ENCODE peak calls at places on chromosomes 16 and 17, in five cellular contexts. J is transverse colon, P is ovary, X is tibial artery, O is adrenal gland. B is an unnamed sample. For H3K4me1, the result is how much of the 10 kb centered on the place peaks cover.

GRCh38 chr17:63476494-63476856 is 386 bp upstream of the ACE start:
- DNase-seq in J (no peak), P (peak), X (no peak), O (no peak), B (no peak)

GRCh38 chr17:15452746-15453145 is 14.7 kb downstream of the CDRT4 start:
- DNase-seq in J (no peak), P (no peak), X (no peak), O (no peak), B (no peak)

GRCh38 chr16:29664133-29664912 is 1.3 kb downstream of the SPN start:
- DNase-seq in J (peak), P (no peak), X (no peak), O (no peak), B (peak)

GRCh38 chr17:67401598-67402504 is 24.8 kb downstream of the PITPNC1 start:
- DNase-seq in J (no peak), P (no peak), X (no peak), O (no peak), B (no peak)

GRCh38 chr17:13074026-13074425 is 56.2 kb upstream of the ELAC2 start:
- DNase-seq in J (no peak), P (no peak), X (no peak), O (no peak), B (no peak)

GRCh38 chr17:42182927-42183734 is 2.1 kb downstream of the HCRT start:
- DNase-seq in J (no peak), P (no peak), X (no peak), O (no peak), B (no peak)

GRCh38 chr17:50533185-50533584 is 650 bp downstream of the EPN3 start:
- DNase-seq in J (no peak), P (no peak), X (no peak), O (no peak), B (no peak)

GRCh38 chr16:8199390-8199789 is 390.9 kb downstream of the TMEM114 start:
- DNase-seq in J (no peak), P (no peak), X (no peak), O (no peak), B (no peak)

GRCh38 chr16:11165349-11165748 is 90.7 kb downstream of the SOCS1 start:
- DNase-seq in J (no peak), P (no peak), X (no peak), O (no peak), B (no peak)

GRCh38 chr16:68445458-68445857 is 2.9 kb downstream of the SMPD3 start:
- DNase-seq in J (peak), P (no peak), X (no peak), O (peak), B (no peak)

GRCh38 chr17:43199633-43200032 is 12.0 kb upstream of the TMEM106A start:
- DNase-seq in J (no peak), P (no peak), X (no peak), O (no peak), B (no peak)

GRCh38 chr17:37797206-37797605 is 52.3 kb upstream of the HNF1B start:
- DNase-seq in J (no peak), P (no peak), X (no peak), O (no peak), B (no peak)

GRCh38 chr16:11687606-11688519 is 19.6 kb downstream of the SNN start:
- DNase-seq in J (no peak), P (no peak), X (no peak), O (no peak), B (no peak)

GRCh38 chr17:18319604-18320256 is 4.6 kb downstream of the SMCR8 start:
- DNase-seq in J (no peak), P (peak), X (no peak), O (peak), B (no peak)

GRCh38 chr16:71807905-71808592 is 585 bp downstream of the AP1G1 start:
- DNase-seq in J (peak), P (no peak), X (no peak), O (peak), B (peak)

GRCh38 chr16:83742076-83742475 is 65.7 kb upstream of the HSBP1 start:
- DNase-seq in J (no peak), P (no peak), X (no peak), O (no peak), B (no peak)

GRCh38 chr16:31874354-31875111 is 926 bp downstream of the ZNF267 start:
- DNase-seq in J (no peak), P (no peak), X (no peak), O (peak), B (no peak)

GRCh38 chr16:9849697-9850245 is 332.5 kb downstream of the GRIN2A start:
- DNase-seq in J (no peak), P (no peak), X (no peak), O (no peak), B (peak)

GRCh38 chr17:63675231-63675606 is 24.7 kb downstream of the LIMD2 start:
- DNase-seq in J (no peak), P (no peak), X (no peak), O (no peak), B (no peak)

GRCh38 chr16:53506254-53506653 is 3.2 kb upstream of the AKTIP start:
- DNase-seq in J (no peak), P (no peak), X (no peak), O (no peak), B (no peak)

GRCh38 chr17:78125976-78126894 is 2.3 kb downstream of the TMC6 start:
- DNase-seq in J (no peak), P (no peak), X (no peak), O (no peak), B (no peak)

GRCh38 chr17:82611140-82612058 is 36.8 kb downstream of the WDR45B start:
- DNase-seq in J (no peak), P (no peak), X (no peak), O (no peak), B (no peak)

GRCh38 chr16:2002406-2003230 is 7.0 kb downstream of the ZNF598 start:
- DNase-seq in J (no peak), P (peak), X (no peak), O (no peak), B (no peak)

GRCh38 chr16:1333854-1334719 is 642 bp downstream of the BAIAP3 start:
- DNase-seq in J (no peak), P (no peak), X (no peak), O (no peak), B (peak)

GRCh38 chr16:66954097-66954659 is 6.9 kb upstream of the CES3 start:
- DNase-seq in J (peak), P (peak), X (peak), O (peak), B (no peak)

GRCh38 chr16:66563574-66564334 is 2.5 kb upstream of the CMTM1 start:
- DNase-seq in J (no peak), P (no peak), X (no peak), O (no peak), B (no peak)

GRCh38 chr16:11780988-11781680 is 15.9 kb downstream of the ZC3H7A start:
- DNase-seq in J (no peak), P (no peak), X (no peak), O (no peak), B (no peak)

GRCh38 chr16:78444-79145 is 570 bp downstream of the MPG start:
- DNase-seq in J (no peak), P (peak), X (no peak), O (peak), B (no peak)

DNA sequence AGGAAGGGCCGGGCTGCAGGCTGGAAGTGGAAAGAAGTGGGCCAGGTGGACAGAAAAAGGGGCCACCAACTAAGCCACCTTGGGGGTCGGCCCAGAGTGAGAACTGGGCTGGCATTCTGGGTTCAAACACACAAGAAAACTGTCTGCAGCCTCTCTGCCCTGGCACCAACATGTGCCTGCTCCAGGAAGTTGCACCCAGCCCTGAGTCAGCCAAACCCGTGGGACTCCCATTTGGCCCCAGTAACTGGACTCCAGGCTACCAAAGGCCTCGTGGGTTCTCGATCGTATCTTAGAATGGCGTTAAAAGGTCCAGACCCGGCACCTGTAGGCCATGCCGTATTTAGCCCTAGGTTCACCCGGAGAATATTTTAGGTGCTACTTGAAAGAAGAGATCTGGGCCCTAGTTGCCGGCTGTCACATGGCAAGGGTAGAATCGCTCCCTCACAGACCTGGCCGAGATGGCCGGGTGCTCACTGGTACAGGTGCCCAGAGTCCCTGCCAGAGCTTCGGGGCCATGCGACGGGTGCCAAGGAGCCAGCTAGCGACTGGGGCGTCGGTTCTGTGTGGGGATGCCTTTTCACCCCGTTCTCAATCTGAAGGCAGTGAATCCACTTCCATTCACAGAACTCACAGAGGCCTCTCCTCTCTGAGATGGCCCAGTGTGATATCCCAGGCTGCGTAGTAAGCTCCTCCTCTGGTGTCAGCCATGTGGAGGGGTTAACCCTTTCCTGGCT is 236.7 kb downstream of the MRTFB start:
- DNase-seq in J (no peak), P (no peak), X (peak), O (peak), B (no peak)
- H3K4me1 ChIP-seq in J (under half), P (under half), X (half or more), O (under half), B (under half)

DNA sequence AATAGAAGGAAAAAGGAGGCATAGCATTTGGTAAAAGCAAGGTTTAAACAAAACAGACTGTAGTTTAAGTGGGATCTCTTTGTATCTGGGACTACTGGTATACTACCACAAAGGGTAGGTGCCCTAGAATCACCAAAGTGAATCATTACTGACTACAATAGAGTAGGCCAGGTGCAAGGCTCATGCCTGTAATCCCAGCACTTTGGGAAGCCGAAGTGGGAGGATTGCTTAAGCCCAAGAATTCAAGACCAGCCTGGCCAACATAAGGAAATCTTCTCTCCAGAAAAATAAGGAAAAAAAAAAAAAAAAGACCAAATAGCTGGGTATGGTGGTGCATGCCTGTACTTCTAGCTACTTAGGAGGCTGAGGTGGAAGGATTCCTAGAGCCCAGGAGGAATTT is 60.8 kb upstream of the CORO6 start:
- DNase-seq in J (no peak), P (no peak), X (no peak), O (no peak), B (no peak)
- H3K27ac ChIP-seq in J (peak), P (no peak), X (no peak), O (no peak), B (peak)

DNA sequence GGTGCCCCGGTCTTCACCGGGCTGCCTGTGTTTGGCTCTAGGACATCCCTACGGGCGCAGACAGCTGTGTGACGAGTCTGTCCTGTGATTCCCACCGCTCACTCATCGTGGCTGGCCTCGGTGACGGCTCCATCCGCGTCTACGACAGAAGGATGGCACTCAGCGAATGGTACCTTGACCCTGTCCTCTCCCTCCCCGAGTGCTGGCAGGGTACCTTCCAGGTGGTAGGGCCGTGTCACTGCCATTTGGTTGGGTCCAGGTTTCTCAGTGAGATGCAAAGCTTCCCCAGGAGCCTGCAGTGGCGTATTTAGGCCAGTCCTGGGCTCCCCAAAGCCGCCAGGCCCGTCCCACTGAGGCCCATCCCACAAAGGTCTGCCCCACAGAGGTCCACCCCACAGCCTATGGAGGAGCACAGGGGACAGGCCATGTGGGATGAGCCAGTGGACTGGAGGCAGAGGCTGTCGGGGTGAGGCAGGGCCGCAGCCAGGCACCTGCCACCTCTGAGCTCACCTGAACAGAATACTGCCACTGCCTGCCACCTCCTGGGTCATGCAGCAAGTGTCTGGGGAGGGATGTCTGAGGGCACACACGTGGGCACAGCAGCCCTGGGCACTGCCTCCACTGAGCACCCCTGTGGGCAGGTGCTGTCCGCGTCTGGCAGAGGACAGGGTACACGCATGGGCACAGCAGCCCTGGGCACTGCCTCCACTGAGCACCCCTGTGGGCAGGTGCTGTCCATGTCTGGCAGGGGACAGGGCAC is 31.4 kb upstream of the CHMP6 start:
- DNase-seq in J (no peak), P (no peak), X (no peak), O (no peak), B (no peak)
- H3K4me1 ChIP-seq in J (under half), P (under half), X (under half), O (under half), B (under half)

GRCh38 chr17:73710095-73710592 is 65.9 kb upstream of the SDK2 start:
- DNase-seq in J (peak), P (peak), X (peak), O (peak), B (peak)

GRCh38 chr17:73713136-73713535 is 68.9 kb upstream of the SDK2 start:
- DNase-seq in J (no peak), P (no peak), X (no peak), O (no peak), B (no peak)

GRCh38 chr17:73715714-73716113 is 71.5 kb upstream of the SDK2 start:
- DNase-seq in J (no peak), P (no peak), X (no peak), O (no peak), B (no peak)

GRCh38 chr17:73711184-73711583 is 66.9 kb upstream of the SDK2 start:
- DNase-seq in J (no peak), P (no peak), X (no peak), O (no peak), B (no peak)

DNA sequence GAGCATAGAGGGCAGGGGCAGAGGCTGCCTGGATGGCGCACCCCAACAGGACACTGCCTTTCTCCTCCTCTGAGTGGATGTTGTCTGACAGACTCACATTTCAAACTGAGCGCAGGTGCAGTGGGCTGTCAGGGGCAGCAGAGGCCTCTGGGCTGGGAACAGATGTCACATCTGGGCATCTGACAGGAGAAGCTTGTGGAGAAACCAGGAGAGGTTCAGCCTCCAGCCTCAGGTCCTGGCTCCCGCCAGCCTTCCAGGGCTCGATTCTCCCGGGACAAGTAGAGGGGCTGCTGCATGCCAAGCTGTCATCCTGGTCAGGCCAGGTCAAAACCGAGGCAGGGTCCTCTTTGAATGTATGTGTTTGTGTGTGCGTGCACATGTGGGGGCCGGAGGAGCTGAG is 67.7 kb upstream of the SDK2 start:
- DNase-seq in J (no peak), P (no peak), X (no peak), O (no peak), B (no peak)
- H3K27ac ChIP-seq in J (no peak), P (no peak), X (no peak), O (no peak), B (no peak)

B was measured in upper lobe of left lung.